ENCODE peak calls at places on chromosomes 4 and X, in five cellular contexts. V is Karpas-422, K is OCI-LY7, J is PC-3, S is GM23248. A is an unnamed sample.

GRCh38 chrX:150240643-150240970 is 122.5 kb upstream of the MAMLD1 start:
- DNase-seq in V (no peak), J (no peak), S (no peak), K (no peak), A (no peak)

GRCh38 chrX:8364369-8365141 is 100.1 kb upstream of the VCX3B start:
- DNase-seq in S (no peak), V (peak; percentile 85), J (peak; percentile 63), K (peak; percentile 5), A (peak; percentile 81)

GRCh38 chr4:91769912-91770311 is 533.9 kb upstream of the GRID2 start:
- DNase-seq in S (no peak), V (no peak), J (no peak), K (no peak), A (no peak)

GRCh38 chr4:37463457-37463856 is 218.9 kb downstream of the NWD2 start:
- DNase-seq in S (no peak), J (no peak), V (no peak), K (no peak), A (peak; percentile 60)

GRCh38 chrX:123835661-123836371 is 24.0 kb upstream of the XIAP start:
- DNase-seq in K (no peak), V (no peak), J (peak; percentile 84), S (peak; percentile 84), A (no peak)

GRCh38 chr4:142265536-142265935 is 580.6 kb downstream of the INPP4B start:
- DNase-seq in S (peak; percentile 81), V (no peak), K (no peak), J (peak; percentile 93), A (no peak)

GRCh38 chrX:40035726-40036125 is 62.0 kb downstream of the BCOR start:
- DNase-seq in V (no peak), J (no peak), K (no peak), S (no peak), A (no peak)

GRCh38 chr4:131430302-131430701 is 1718.8 kb upstream of the PCDH10 start:
- DNase-seq in V (peak; percentile 55), S (no peak), K (peak; percentile 30), J (peak; percentile 10), A (peak; percentile 22)

GRCh38 chrX:130173190-130173895 is 1.6 kb downstream of the RAB33A start:
- DNase-seq in S (peak; percentile 85), J (peak; percentile 63), V (no peak), K (peak; percentile 40), A (no peak)

GRCh38 chrX:115940888-115941332 is 229.6 kb upstream of the AGTR2 start:
- DNase-seq in J (peak; percentile 81), V (peak; percentile 98), S (peak; percentile 2), K (peak; percentile 50), A (peak; percentile 80)

GRCh38 chrX:15447985-15448639 is 45.0 kb downstream of the PIR start:
- DNase-seq in S (peak; percentile 49), V (no peak), J (no peak), K (no peak), A (no peak)

GRCh38 chr4:54103190-54103574 is 3.2 kb downstream of the GSX2 start:
- DNase-seq in J (no peak), K (no peak), S (no peak), V (no peak), A (peak; percentile 58)

GRCh38 chrX:153370293-153371055 is 30.7 kb downstream of the PNMA6E start:
- DNase-seq in K (no peak), J (no peak), V (no peak), S (no peak), A (no peak)

GRCh38 chr4:53943345-53944085 is 120.9 kb downstream of the CHIC2 start:
- DNase-seq in J (peak; percentile 97), V (no peak), S (peak; percentile 85), K (no peak), A (no peak)

GRCh38 chrX:37871626-37872302 is 24.4 kb upstream of the DYNLT3 start:
- DNase-seq in V (no peak), S (peak; percentile 93), K (no peak), J (peak; percentile 88), A (peak; percentile 4)

GRCh38 chr4:98539299-98539698 is 119.1 kb downstream of the TSPAN5 start:
- DNase-seq in V (no peak), J (no peak), S (no peak), K (no peak), A (no peak)

GRCh38 chr4:122458625-122459024 is 2.1 kb upstream of the IL2 start:
- DNase-seq in J (peak; percentile 73), S (peak; percentile 67), V (peak; percentile 67), K (no peak), A (peak; percentile 1)

GRCh38 chr4:140865253-140865652 is 109.1 kb upstream of the TBC1D9 start:
- DNase-seq in J (no peak), S (no peak), V (no peak), K (no peak), A (no peak)

GRCh38 chr4:120691106-120691505 is 231.4 kb downstream of the PRDM5 start:
- DNase-seq in J (no peak), S (peak; percentile 60), V (no peak), K (no peak), A (no peak)

GRCh38 chrX:94401426-94401825 is 727.4 kb downstream of the FAM133A start:
- DNase-seq in V (no peak), S (no peak), K (no peak), J (no peak), A (no peak)

GRCh38 chr4:40475609-40476008 is 140.5 kb downstream of the CHRNA9 start:
- DNase-seq in V (no peak), J (no peak), S (no peak), K (no peak), A (peak; percentile 19)

GRCh38 chr4:79141530-79141929 is 184.3 kb downstream of the NAA11 start:
- DNase-seq in V (no peak), J (peak; percentile 12), S (peak; percentile 39), K (no peak), A (peak; percentile 40)

GRCh38 chr4:73408181-73408867 is 4.2 kb downstream of the ALB start:
- DNase-seq in J (no peak), V (no peak), S (no peak), K (no peak), A (no peak)

GRCh38 chrX:9291666-9292065 is 173.2 kb upstream of the TBL1X start:
- DNase-seq in K (no peak), J (no peak), V (no peak), S (no peak), A (peak; percentile 73)

GRCh38 chrX:7996414-7996813 is 69.2 kb upstream of the PNPLA4 start:
- DNase-seq in J (peak; percentile 65), S (peak; percentile 47), K (peak; percentile 34), V (peak; percentile 80), A (peak; percentile 33)

GRCh38 chr4:74039065-74039763 is 725 bp upstream of the CXCL3 start:
- DNase-seq in J (peak; percentile 36), S (peak; percentile 45), K (no peak), V (no peak), A (no peak)

GRCh38 chr4:100359433-100359832 is 158.4 kb downstream of the EMCN start:
- DNase-seq in V (no peak), S (no peak), J (no peak), K (no peak), A (no peak)

GRCh38 chr4:182863501-182863900 is 53.7 kb downstream of the DCTD start:
- DNase-seq in J (no peak), S (no peak), K (no peak), V (no peak), A (no peak)

GRCh38 chr4:137203601-137204000 is 328.7 kb downstream of the PCDH18 start:
- DNase-seq in V (no peak), K (no peak), S (peak; percentile 76), J (no peak), A (no peak)

GRCh38 chr4:124854968-124855367 is 142.4 kb upstream of the ANKRD50 start:
- DNase-seq in V (no peak), J (no peak), K (no peak), S (peak; percentile 42), A (no peak)

GRCh38 chr4:30717208-30718020 is 2.8 kb upstream of the PCDH7 start:
- DNase-seq in S (peak; percentile 70), J (peak; percentile 49), K (no peak), V (no peak), A (peak; percentile 83)

GRCh38 chrX:109959356-109959871 is 43.5 kb upstream of the TMEM164 start:
- DNase-seq in S (peak; percentile 24), J (peak; percentile 35), K (no peak), V (no peak), A (no peak)

GRCh38 chr4:42501624-42502401 is 104.5 kb downstream of the SHISA3 start:
- DNase-seq in J (no peak), K (no peak), S (no peak), V (no peak), A (peak; percentile 39)

GRCh38 chrX:19613645-19614323 is 98.5 kb upstream of the MAP3K15 start:
- DNase-seq in K (no peak), S (no peak), J (no peak), V (no peak), A (no peak)
- H3K9me2 ChIP-seq in K (no peaks in the 10 kb centered on the region), S (no peaks in the 10 kb centered on the region), J (no peaks in the 10 kb centered on the region), V (no peaks in the 10 kb centered on the region), A (no peaks in the 10 kb centered on the region)

DNA sequence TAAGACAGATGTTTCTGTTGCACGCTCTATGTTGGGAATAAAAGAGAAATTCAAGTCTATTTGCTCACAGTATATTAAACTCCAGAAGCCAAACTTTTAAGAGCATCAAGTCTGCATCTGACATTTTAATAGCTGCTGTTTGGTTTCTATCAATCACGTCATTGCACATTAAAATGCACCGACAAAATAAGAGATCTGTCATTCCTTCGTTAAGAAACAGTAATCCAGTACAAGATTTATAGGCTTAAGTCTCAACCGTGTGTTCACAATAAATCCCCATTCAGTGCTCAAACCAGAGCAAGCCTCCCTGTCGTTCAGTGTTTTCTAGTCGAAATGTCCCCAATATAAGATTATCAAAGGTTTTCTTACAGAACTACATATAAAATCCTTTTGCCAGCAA is 89.0 kb upstream of the BMPR1B start:
- DNase-seq in V (no peak), J (no peak), S (no peak), K (no peak), A (no peak)
- H3K9me2 ChIP-seq in V (no peaks in the 10 kb centered on the region), J (no peaks in the 10 kb centered on the region), S (no peaks in the 10 kb centered on the region), K (no peaks in the 10 kb centered on the region), A (no peaks in the 10 kb centered on the region)

GRCh38 chr4:3648195-3648594 is 116.0 kb upstream of the LRPAP1 start:
- DNase-seq in V (no peak), J (no peak), K (no peak), S (no peak), A (no peak)

GRCh38 chr4:3651267-3651846 is 114.8 kb upstream of the ADRA2C start:
- DNase-seq in K (no peak), J (no peak), S (no peak), V (no peak), A (no peak)

GRCh38 chr4:3646280-3646679 is 114.1 kb upstream of the LRPAP1 start:
- DNase-seq in V (no peak), J (no peak), S (no peak), K (no peak), A (no peak)

GRCh38 chr4:3649491-3649890 is 116.7 kb upstream of the ADRA2C start:
- DNase-seq in K (no peak), J (no peak), S (no peak), V (no peak), A (no peak)

GRCh38 chr4:3648731-3649130 is 116.5 kb upstream of the LRPAP1 start:
- DNase-seq in K (no peak), S (no peak), J (no peak), V (no peak), A (no peak)
- H3K9me2 ChIP-seq in K (no peaks in the 10 kb centered on the region), S (no peaks in the 10 kb centered on the region), J (no peaks in the 10 kb centered on the region), V (no peaks in the 10 kb centered on the region), A (no peaks in the 10 kb centered on the region)

DNA sequence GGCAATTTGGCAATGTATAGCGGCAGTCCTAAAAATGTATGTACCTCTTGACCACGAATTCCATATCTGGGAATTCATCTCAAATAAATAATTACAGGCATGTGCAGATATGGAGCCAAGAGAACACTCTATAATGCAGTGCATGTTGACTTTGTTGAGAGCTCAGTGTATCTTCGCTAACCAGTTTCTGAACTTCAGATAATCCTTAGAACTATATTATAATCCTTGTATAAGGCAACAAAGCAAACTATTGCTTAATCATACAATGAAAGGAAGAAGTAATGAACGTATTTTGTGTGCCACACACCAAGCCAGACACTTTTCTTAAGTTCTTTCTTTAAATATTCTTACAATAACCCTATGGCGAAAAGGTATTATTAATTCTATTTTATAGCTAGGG is 168.5 kb downstream of the SMIM20 start:
- DNase-seq in V (no peak), S (no peak), K (no peak), J (no peak), A (no peak)
- H3K9me2 ChIP-seq in V (no peaks in the 10 kb centered on the region), S (no peaks in the 10 kb centered on the region), K (no peaks in the 10 kb centered on the region), J (no peaks in the 10 kb centered on the region), A (peaks cover 6% of the 10 kb centered on the region)

A was measured in GM23338.